ENCODE peak calls at places on chromosome 5, in four cellular contexts. T, K, A and Z are unnamed samples.

GRCh38 chr5:93915142-93915553 is 173.7 kb upstream of the POU5F2 start:
- DNase-seq in T (peak), K (peak), A (no peak), Z (no peak)

GRCh38 chr5:92207156-92207555 is 824.0 kb upstream of the ARRDC3 start:
- DNase-seq in T (no peak), K (no peak), A (no peak), Z (no peak)

GRCh38 chr5:77844408-77845272 is 68.5 kb upstream of the TBCA start:
- DNase-seq in T (no peak), K (no peak), A (peak), Z (peak)

GRCh38 chr5:55927861-55928655 is 66.7 kb downstream of the IL6ST start:
- DNase-seq in T (no peak), K (no peak), A (no peak), Z (no peak)

GRCh38 chr5:52805614-52806013 is 17.9 kb downstream of the ITGA1 start:
- DNase-seq in T (no peak), K (no peak), A (no peak), Z (no peak)

GRCh38 chr5:173963867-173964429 is 25.0 kb upstream of the C5orf47 start:
- DNase-seq in T (no peak), K (peak), A (no peak), Z (no peak)

GRCh38 chr5:171593401-171593800 is 174.0 kb downstream of the FGF18 start:
- DNase-seq in T (no peak), K (no peak), A (no peak), Z (no peak)

GRCh38 chr5:106940986-106941385 is 729.8 kb downstream of the EFNA5 start:
- DNase-seq in T (no peak), K (peak), A (no peak), Z (no peak)

GRCh38 chr5:83077662-83078261 is 415 bp downstream of the XRCC4 start:
- DNase-seq in T (no peak), K (peak), A (no peak), Z (no peak)

GRCh38 chr5:9587135-9587534 is 41.3 kb upstream of the SEMA5A start:
- DNase-seq in T (no peak), K (no peak), A (no peak), Z (no peak)